ENCODE peak calls at places on chromosomes 1 and 21, in seven cellular contexts. O, D, M, V, F, J and B are unnamed samples.

GRCh38 chr21:34180406-34180805 is 107.0 kb downstream of the MRPS6 start:
- DNase-seq in O (no peak), D (no peak), M (no peak), V (no peak), F (no peak), J (no peak), B (no peak)

GRCh38 chr1:42433324-42433860 is 22.4 kb downstream of the ZMYND12 start:
- DNase-seq in O (no peak), D (no peak), M (no peak), V (no peak), F (no peak), J (no peak), B (no peak)

GRCh38 chr1:161006563-161006962 is 14.4 kb downstream of the F11R start:
- DNase-seq in O (no peak), D (no peak), M (no peak), V (no peak), F (no peak), J (no peak), B (no peak)

GRCh38 chr1:91404151-91405012 is at the start of gene HFM1:
- DNase-seq in O (peak), D (peak), M (peak), V (peak), F (peak), J (peak), B (peak)

GRCh38 chr1:111948209-111949131 is 41.0 kb downstream of the KCND3 start:
- DNase-seq in O (no peak), D (no peak), M (peak), V (peak), F (peak), J (no peak), B (peak)

GRCh38 chr21:41068411-41069304 is 99.3 kb upstream of the BACE2 start:
- DNase-seq in O (peak), D (peak), M (peak), V (peak), F (peak), J (peak), B (peak)

GRCh38 chr21:26070822-26071425 is 99.6 kb downstream of the APP start:
- DNase-seq in O (peak), D (no peak), M (no peak), V (peak), F (peak), J (peak), B (peak)

GRCh38 chr1:12031039-12031980 is 12.0 kb downstream of the MIIP start:
- DNase-seq in O (no peak), D (peak), M (no peak), V (peak), F (peak), J (peak), B (peak)

GRCh38 chr1:40422630-40423263 is 27.5 kb upstream of the ZFP69B start:
- DNase-seq in O (no peak), D (no peak), M (no peak), V (no peak), F (no peak), J (no peak), B (no peak)

GRCh38 chr1:154466879-154467767 is 34.9 kb upstream of the TDRD10 start:
- DNase-seq in O (no peak), D (peak), M (no peak), V (no peak), F (no peak), J (no peak), B (peak)

GRCh38 chr1:223331929-223332328 is 32.0 kb downstream of the SUSD4 start:
- DNase-seq in O (no peak), D (no peak), M (no peak), V (peak), F (peak), J (no peak), B (peak)

GRCh38 chr1:209728466-209728865 is 23.8 kb downstream of the HSD11B1 start:
- DNase-seq in O (no peak), D (no peak), M (no peak), V (no peak), F (no peak), J (no peak), B (no peak)

GRCh38 chr1:20343149-20343936 is 52.7 kb downstream of the VWA5B1 start:
- DNase-seq in O (peak), D (peak), M (no peak), V (no peak), F (no peak), J (no peak), B (no peak)

GRCh38 chr1:42983675-42984074 is 25.0 kb upstream of the SLC2A1 start:
- DNase-seq in O (no peak), D (no peak), M (no peak), V (no peak), F (no peak), J (no peak), B (no peak)

GRCh38 chr1:157505481-157506272 is 46.6 kb downstream of the FCRL5 start:
- DNase-seq in O (no peak), D (peak), M (peak), V (peak), F (peak), J (peak), B (peak)

GRCh38 chr1:231053493-231054162 is 13.6 kb upstream of the FAM89A start:
- DNase-seq in O (no peak), D (no peak), M (peak), V (peak), F (no peak), J (no peak), B (peak)

GRCh38 chr1:46134660-46135331 is 2.4 kb upstream of the PIK3R3 start:
- DNase-seq in O (no peak), D (no peak), M (peak), V (peak), F (peak), J (peak), B (peak)

GRCh38 chr1:164380893-164381292 is 178.1 kb upstream of the PBX1 start:
- DNase-seq in O (no peak), D (no peak), M (peak), V (peak), F (peak), J (no peak), B (peak)

GRCh38 chr1:221708987-221709386 is 32.9 kb downstream of the DUSP10 start:
- DNase-seq in O (peak), D (no peak), M (peak), V (peak), F (peak), J (peak), B (no peak)

GRCh38 chr1:204075116-204075636 is 2.3 kb downstream of the SOX13 start:
- DNase-seq in O (no peak), D (no peak), M (no peak), V (no peak), F (peak), J (no peak), B (no peak)

GRCh38 chr1:169513208-169513607 is 27.5 kb upstream of the SLC19A2 start:
- DNase-seq in O (no peak), D (no peak), M (no peak), V (no peak), F (peak), J (no peak), B (no peak)

GRCh38 chr21:42535602-42536171 is 22.0 kb downstream of the SLC37A1 start:
- DNase-seq in O (no peak), D (no peak), M (no peak), V (no peak), F (no peak), J (no peak), B (no peak)

GRCh38 chr1:27391511-27392095 is 819 bp upstream of the GPR3 start:
- DNase-seq in O (no peak), D (peak), M (peak), V (peak), F (peak), J (peak), B (peak)

GRCh38 chr1:88998716-88999115 is 6.3 kb upstream of the KYAT3 start:
- DNase-seq in O (peak), D (no peak), M (peak), V (peak), F (peak), J (peak), B (peak)

GRCh38 chr1:211741116-211741515 is 65.7 kb upstream of the NEK2 start:
- DNase-seq in O (no peak), D (no peak), M (no peak), V (peak), F (no peak), J (peak), B (no peak)

GRCh38 chr1:16392740-16393139 is 25.7 kb downstream of the SZRD1 start:
- DNase-seq in O (no peak), D (no peak), M (no peak), V (no peak), F (peak), J (no peak), B (no peak)

GRCh38 chr1:66695121-66695520 is 57.1 kb upstream of the DYNLT5 start:
- DNase-seq in O (no peak), D (no peak), M (no peak), V (no peak), F (no peak), J (no peak), B (no peak)

GRCh38 chr1:117967472-117967871 is 37.9 kb downstream of the WDR3 start:
- DNase-seq in O (no peak), D (no peak), M (peak), V (peak), F (peak), J (peak), B (peak)

GRCh38 chr1:193111641-193112090 is 6.5 kb upstream of the GLRX2 start:
- DNase-seq in O (no peak), D (no peak), M (no peak), V (peak), F (peak), J (peak), B (peak)

GRCh38 chr1:66552287-66552686 is 18.3 kb downstream of the SGIP1 start:
- DNase-seq in O (peak), D (no peak), M (no peak), V (no peak), F (no peak), J (no peak), B (no peak)

GRCh38 chr21:35178812-35179211 is 129.7 kb upstream of the RUNX1 start:
- DNase-seq in O (no peak), D (no peak), M (no peak), V (peak), F (peak), J (no peak), B (peak)